ENCODE peak calls at places on chromosome 1, in seven cellular contexts. A is IMR-90, Z is mesendoderm, B is sigmoid colon, W is foreskin keratinocyte, X is upper lobe of right lung, J is uterus. F is an unnamed sample. For H3K4me1, the result is how much of the 10 kb centered on the place peaks cover.

GRCh38 chr1:25549273-25550154 is 6.1 kb downstream of the LDLRAP1 start:
- DNase-seq in A (peak), Z (no peak), B (peak), W (peak), X (peak), J (no peak), F (no peak)

GRCh38 chr1:206704239-206704638 is 19.5 kb downstream of the MAPKAPK2 start:
- DNase-seq in A (no peak), Z (no peak), B (peak), W (no peak), X (peak), J (no peak), F (no peak)

GRCh38 chr1:57832616-57833015 is 408.8 kb upstream of the DAB1 start:
- DNase-seq in A (no peak), Z (peak), B (no peak), W (no peak), X (no peak), J (no peak), F (no peak)

GRCh38 chr1:229088711-229089110 is 182.2 kb upstream of the RAB4A start:
- DNase-seq in A (no peak), Z (no peak), B (no peak), W (no peak), X (no peak), J (no peak), F (no peak)

GRCh38 chr1:155297431-155297830 is 3.8 kb downstream of the PKLR start:
- DNase-seq in A (no peak), Z (no peak), B (no peak), W (no peak), X (no peak), J (no peak), F (no peak)

GRCh38 chr1:59972216-59972924 is 45.8 kb upstream of the CYP2J2 start:
- DNase-seq in A (peak), Z (no peak), B (no peak), W (no peak), X (no peak), J (no peak), F (no peak)

GRCh38 chr1:241097479-241097878 is 259.5 kb downstream of the RGS7 start:
- DNase-seq in A (no peak), Z (peak), B (no peak), W (no peak), X (no peak), J (no peak), F (no peak)

GRCh38 chr1:28855469-28855944 is 43.5 kb downstream of the OPRD1 start:
- DNase-seq in A (no peak), Z (no peak), B (no peak), W (no peak), X (no peak), J (no peak), F (no peak)

GRCh38 chr1:3053366-3053980 is 15.5 kb upstream of the PRDM16 start:
- DNase-seq in A (no peak), Z (no peak), B (peak), W (no peak), X (no peak), J (no peak), F (no peak)

GRCh38 chr1:53015508-53015860 is 46.5 kb upstream of the PODN start:
- DNase-seq in A (no peak), Z (no peak), B (no peak), W (no peak), X (no peak), J (no peak), F (no peak)

GRCh38 chr1:46171872-46172271 is 3.0 kb upstream of the TSPAN1 start:
- DNase-seq in A (no peak), Z (peak), B (no peak), W (no peak), X (peak), J (no peak), F (no peak)

GRCh38 chr1:201791775-201792166 is 37.2 kb upstream of the IPO9 start:
- DNase-seq in A (peak), Z (no peak), B (no peak), W (no peak), X (no peak), J (peak), F (peak)

GRCh38 chr1:174998569-174999215 is 1.1 kb upstream of the CACYBP start:
- DNase-seq in A (peak), Z (peak), B (no peak), W (no peak), X (no peak), J (peak), F (no peak)

GRCh38 chr1:161013591-161014513 is 7.1 kb downstream of the F11R start:
- DNase-seq in A (peak), Z (peak), B (peak), W (peak), X (peak), J (peak), F (peak)

GRCh38 chr1:95381980-95382379 is 148.0 kb downstream of the RWDD3 start:
- DNase-seq in A (no peak), Z (peak), B (no peak), W (no peak), X (no peak), J (no peak), F (no peak)

GRCh38 chr1:46301406-46302090 is 1.9 kb downstream of the LRRC41 start:
- DNase-seq in A (peak), Z (peak), B (peak), W (no peak), X (peak), J (peak), F (peak)

GRCh38 chr1:119447344-119447743 is 32.4 kb downstream of the HSD3B2 start:
- DNase-seq in A (no peak), Z (no peak), B (no peak), W (no peak), X (no peak), J (no peak), F (no peak)

GRCh38 chr1:244171241-244171985 is 120.3 kb downstream of the ZBTB18 start:
- DNase-seq in A (no peak), Z (no peak), B (no peak), W (no peak), X (no peak), J (no peak), F (no peak)

GRCh38 chr1:2547210-2548067 is 8.7 kb upstream of the TNFRSF14 start:
- DNase-seq in A (no peak), Z (no peak), B (no peak), W (no peak), X (no peak), J (no peak), F (no peak)

GRCh38 chr1:172912765-172913260 is 137.9 kb downstream of the TNFSF18 start:
- DNase-seq in A (no peak), Z (peak), B (no peak), W (no peak), X (no peak), J (no peak), F (no peak)

GRCh38 chr1:89659322-89660061 is 26.6 kb downstream of the LRRC8C start:
- DNase-seq in A (no peak), Z (no peak), B (no peak), W (no peak), X (no peak), J (no peak), F (no peak)

GRCh38 chr1:234980657-234981396 is 147.8 kb downstream of the TOMM20 start:
- DNase-seq in A (peak), Z (no peak), B (peak), W (peak), X (peak), J (peak), F (peak)

GRCh38 chr1:209411491-209411929 is 172.0 kb upstream of the CAMK1G start:
- DNase-seq in A (peak), Z (no peak), B (no peak), W (peak), X (no peak), J (no peak), F (no peak)
- H3K4me1 ChIP-seq in A (under half), Z (under half), B (under half), W (half or more), X (under half), J (under half), F (under half)

DNA sequence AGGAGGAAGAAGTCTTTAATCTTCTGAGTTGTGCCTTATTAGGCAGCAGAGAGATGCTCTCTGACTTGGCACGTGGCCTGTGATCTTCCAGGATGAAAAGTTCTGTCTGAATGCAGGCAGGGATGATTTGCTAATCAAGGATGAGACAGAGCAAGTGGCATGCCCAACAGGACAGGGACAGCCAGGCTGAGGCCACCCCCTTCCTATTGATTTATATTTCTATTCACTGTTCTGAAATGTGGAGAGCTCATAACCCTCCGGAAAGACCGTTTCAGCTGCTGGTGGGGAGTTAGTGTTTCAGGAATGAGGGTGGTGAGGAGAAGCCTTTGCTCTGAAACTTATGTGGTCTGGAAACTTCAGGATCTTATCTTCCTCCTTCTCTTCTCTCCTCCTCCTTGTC is 477.7 kb upstream of the CAMK1G start:
- DNase-seq in A (no peak), Z (no peak), B (no peak), W (no peak), X (no peak), J (no peak), F (no peak)
- H3K4me1 ChIP-seq in A (under half), Z (under half), B (under half), W (under half), X (under half), J (under half), F (under half)

GRCh38 chr1:15156807-15157380 is 3.3 kb downstream of the TMEM51 start:
- DNase-seq in A (no peak), Z (no peak), B (peak), W (no peak), X (peak), J (no peak), F (no peak)
- H3K4me1 ChIP-seq in A (under half), Z (under half), B (under half), W (under half), X (under half), J (under half), F (under half)

GRCh38 chr1:168135982-168136708 is 585 bp downstream of the GPR161 start:
- DNase-seq in A (peak), Z (peak), B (peak), W (no peak), X (peak), J (peak), F (no peak)

GRCh38 chr1:168137515-168137821 is 738 bp upstream of the GPR161 start:
- DNase-seq in A (no peak), Z (no peak), B (no peak), W (no peak), X (no peak), J (no peak), F (no peak)

GRCh38 chr1:168139070-168139469 is 2.3 kb upstream of the GPR161 start:
- DNase-seq in A (no peak), Z (no peak), B (no peak), W (no peak), X (no peak), J (no peak), F (no peak)

GRCh38 chr1:168136709-168137514 is at the start of gene GPR161:
- DNase-seq in A (peak), Z (peak), B (peak), W (no peak), X (peak), J (peak), F (no peak)

DNA sequence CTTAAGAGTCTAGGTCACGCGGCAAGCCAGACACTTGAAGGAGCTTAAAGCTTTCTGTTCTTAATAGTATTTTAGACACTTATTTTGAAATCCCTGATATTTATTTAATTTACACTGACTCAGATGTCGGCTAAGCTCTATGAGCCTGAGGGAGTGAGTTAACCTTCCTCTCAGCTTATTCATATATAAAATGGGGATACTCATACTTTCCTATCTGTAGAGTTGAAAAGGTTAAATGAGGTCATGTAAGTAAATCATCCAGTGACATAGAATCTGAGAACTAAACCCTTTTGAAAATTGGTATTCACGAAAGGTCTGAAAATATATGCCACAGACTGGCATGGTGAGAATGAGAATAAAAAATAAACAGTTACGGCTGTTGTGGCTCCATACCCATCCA is 1.4 kb upstream of the GPR161 start:
- DNase-seq in A (peak), Z (no peak), B (no peak), W (no peak), X (no peak), J (no peak), F (no peak)
- H3K4me1 ChIP-seq in A (under half), Z (under half), B (under half), W (under half), X (under half), J (under half), F (under half)